ENCODE peak calls at places on chromosomes 12 and 14, in eight cellular contexts. P is tibial nerve, O is esophagus squamous epithelium, Z is lower leg skin, M is fibroblast of the aortic adventitia, G is heart left ventricle, K is IMR-90, X is SJSA1. A is an unnamed sample.
A peak's percentile ranks its signal among the peaks of the same experiment; 100 is the strongest.

GRCh38 chr12:108117163-108117849 is 11.8 kb upstream of the WSCD2 start:
- DNase-seq in K (no peak), Z (no peak), G (no peak), X (no peak), M (no peak), O (no peak), P (no peak), A (no peak)

GRCh38 chr12:85633491-85633890 is 202.7 kb downstream of the RASSF9 start:
- DNase-seq in P (no peak), X (no peak), O (no peak), K (no peak), Z (no peak), G (no peak), M (no peak), A (no peak)

GRCh38 chr14:81386379-81386778 is 13.7 kb downstream of the STON2 start:
- DNase-seq in P (no peak), O (no peak), G (no peak), Z (no peak), M (no peak), K (no peak), X (no peak), A (no peak)

GRCh38 chr14:21185506-21185905 is 29.6 kb upstream of the OR5AU1 start:
- DNase-seq in G (no peak), O (no peak), Z (no peak), P (no peak), M (no peak), X (no peak), K (no peak), A (no peak)

GRCh38 chr12:106297681-106298080 is 4.9 kb upstream of the TCP11L2 start:
- DNase-seq in G (no peak), P (no peak), Z (no peak), M (no peak), K (no peak), O (no peak), X (no peak), A (no peak)

GRCh38 chr12:44464180-44464579 is 411.9 kb downstream of the NELL2 start:
- DNase-seq in P (no peak), M (no peak), X (no peak), Z (no peak), K (no peak), G (no peak), O (no peak), A (no peak)

GRCh38 chr12:90515199-90516175 is 439.5 kb downstream of the CCER1 start:
- DNase-seq in X (no peak), Z (no peak), M (peak; percentile 50), O (no peak), K (peak; percentile 56), P (no peak), G (no peak), A (no peak)

GRCh38 chr14:93879362-93879983 is 47.7 kb upstream of the FAM181A start:
- DNase-seq in G (no peak), M (no peak), K (no peak), X (no peak), O (no peak), P (no peak), Z (no peak), A (no peak)

GRCh38 chr12:754238-754816 is 1.9 kb downstream of the WNK1 start:
- DNase-seq in Z (no peak), G (peak; percentile 54), K (no peak), M (peak; percentile 27), X (no peak), P (no peak), O (no peak), A (no peak)

GRCh38 chr12:58029260-58029659 is 87.9 kb downstream of the ATP23 start:
- DNase-seq in Z (no peak), X (no peak), K (no peak), O (no peak), M (no peak), G (no peak), P (no peak), A (no peak)

GRCh38 chr12:2879853-2880252 is 2.8 kb downstream of the RHNO1 start:
- DNase-seq in K (no peak), O (no peak), Z (no peak), M (no peak), G (no peak), P (no peak), X (no peak), A (no peak)

GRCh38 chr14:102917469-102918211 is 4.8 kb upstream of the AMN start:
- DNase-seq in Z (no peak), P (peak; percentile 41), M (peak; percentile 39), G (no peak), X (peak; percentile 63), O (no peak), K (peak; percentile 24), A (peak; percentile 25)

GRCh38 chr14:50040401-50040775 is 76.0 kb downstream of the VCPKMT start:
- DNase-seq in X (peak; percentile 51), P (no peak), G (no peak), M (peak; percentile 60), K (peak; percentile 86), O (no peak), Z (no peak), A (no peak)

GRCh38 chr14:104119700-104120251 is 18.6 kb upstream of the KIF26A start:
- DNase-seq in M (no peak), G (peak; percentile 35), X (no peak), K (no peak), P (no peak), Z (peak; percentile 80), O (no peak), A (no peak)

DNA sequence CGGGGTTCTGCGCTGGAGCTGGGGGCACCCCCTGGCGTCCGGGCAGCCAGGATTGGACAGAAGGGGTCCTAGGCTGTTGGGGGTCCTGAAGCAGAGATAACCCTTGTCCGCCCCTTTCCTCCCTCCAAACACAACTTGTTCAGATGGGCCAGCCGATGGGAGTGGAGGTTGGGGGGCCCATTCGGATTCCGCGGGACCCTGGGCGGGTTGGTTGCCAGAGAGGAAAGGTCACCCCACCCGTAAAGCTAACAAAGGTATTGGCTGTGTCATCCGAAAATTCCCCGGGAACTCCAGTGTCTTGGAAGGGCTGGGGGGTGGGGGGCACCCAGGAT is 1.3 kb downstream of the FAM222A start:
- DNase-seq in P (no peak), M (no peak), Z (no peak), K (no peak), G (no peak), O (no peak), X (no peak), A (no peak)
- H3K4me3 ChIP-seq in P (peak overlapping the region; percentile 53), M (no peak overlapping the region), Z (no peak overlapping the region), K (no peak overlapping the region), G (peak overlapping the region; percentile 72), O (peak overlapping the region; percentile 81), X (peak overlapping the region; percentile 62), A (peak overlapping the region; percentile 58)

GRCh38 chr12:93808169-93808899 is 131.2 kb downstream of the CRADD start:
- DNase-seq in M (no peak), G (no peak), Z (no peak), P (no peak), K (no peak), O (no peak), X (no peak), A (no peak)

GRCh38 chr12:93812616-93813015 is 135.4 kb downstream of the CRADD start:
- DNase-seq in K (no peak), G (no peak), M (peak; percentile 84), P (no peak), X (no peak), O (no peak), Z (no peak), A (no peak)

GRCh38 chr12:93818488-93819047 is 141.4 kb downstream of the CRADD start:
- DNase-seq in K (no peak), P (no peak), Z (no peak), X (no peak), M (no peak), O (no peak), G (no peak), A (no peak)

GRCh38 chr12:93813972-93814821 is 137.0 kb downstream of the CRADD start:
- DNase-seq in O (no peak), X (no peak), G (peak; percentile 79), K (peak; percentile 94), P (peak; percentile 70), Z (peak; percentile 93), M (peak; percentile 94), A (no peak)

GRCh38 chr12:93813181-93813580 is 136.0 kb downstream of the CRADD start:
- DNase-seq in G (no peak), O (no peak), K (no peak), Z (no peak), M (peak; percentile 97), X (no peak), P (no peak), A (no peak)
- H3K4me3 ChIP-seq in G (no peak overlapping the region), O (no peak overlapping the region), K (no peak overlapping the region), Z (no peak overlapping the region), M (no peak overlapping the region), X (no peak overlapping the region), P (no peak overlapping the region), A (no peak overlapping the region)

GRCh38 chr14:64544607-64545312 is 4.2 kb downstream of the HSPA2 start:
- DNase-seq in X (no peak), O (no peak), P (no peak), G (no peak), M (no peak), Z (no peak), K (peak; percentile 39), A (no peak)
- H3K4me3 ChIP-seq in X (no peak overlapping the region), O (peak overlapping the region; percentile 77), P (no peak overlapping the region), G (no peak overlapping the region), M (no peak overlapping the region), Z (no peak overlapping the region), K (no peak overlapping the region), A (no peak overlapping the region)

GRCh38 chr14:69571449-69571878 is 3.2 kb downstream of the CCDC177 start:
- DNase-seq in P (no peak), X (no peak), K (no peak), Z (no peak), M (no peak), O (no peak), G (peak; percentile 58), A (no peak)

GRCh38 chr14:69572634-69573135 is 2.0 kb downstream of the CCDC177 start:
- DNase-seq in P (no peak), M (no peak), X (no peak), K (no peak), O (no peak), Z (no peak), G (peak; percentile 60), A (no peak)

GRCh38 chr14:69570836-69571330 is 3.8 kb downstream of the CCDC177 start:
- DNase-seq in G (no peak), O (no peak), K (no peak), X (no peak), M (no peak), P (no peak), Z (no peak), A (no peak)

GRCh38 chr14:69573205-69573840 is 1.3 kb downstream of the CCDC177 start:
- DNase-seq in K (no peak), X (no peak), O (no peak), M (no peak), G (no peak), P (no peak), Z (no peak), A (no peak)

DNA sequence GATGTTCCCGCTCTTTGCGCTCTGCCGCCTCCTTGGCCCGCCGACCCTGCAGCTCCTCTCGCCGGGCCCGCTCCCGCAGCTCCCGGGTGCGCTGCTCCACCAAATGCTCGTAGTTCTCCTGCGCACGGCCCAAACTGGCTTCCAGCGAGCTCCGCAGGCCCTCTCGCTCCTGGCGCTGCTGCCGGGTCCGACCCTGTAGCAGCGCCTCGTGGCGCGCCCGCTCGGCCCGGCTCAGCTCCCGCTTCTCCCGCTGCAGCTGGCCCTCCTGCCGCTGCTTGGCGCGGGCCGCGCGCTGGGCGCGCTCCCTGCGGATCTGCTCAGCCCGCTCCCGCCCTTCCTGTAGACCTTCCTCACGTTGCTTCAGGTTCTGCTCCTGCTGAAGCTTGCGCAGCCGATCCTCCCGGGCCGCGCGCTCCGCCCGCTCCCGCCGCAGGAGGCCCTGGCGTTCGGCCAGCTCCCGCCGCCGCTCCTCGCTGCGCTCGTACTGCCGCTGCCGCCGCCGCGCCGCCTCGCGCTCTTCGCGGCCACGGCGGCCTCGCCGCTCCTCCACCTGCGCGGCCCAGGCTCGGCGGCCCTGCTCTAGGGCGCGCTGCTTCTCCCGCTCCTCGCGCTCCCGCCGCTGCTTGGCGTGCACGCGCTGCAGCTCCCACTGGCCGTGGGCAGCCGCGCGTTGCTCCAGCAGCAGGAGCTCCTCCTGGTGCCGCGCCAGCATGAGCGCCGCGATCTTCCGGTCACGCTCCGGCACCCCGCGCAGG is 2.6 kb downstream of the CCDC177 start:
- DNase-seq in K (peak; percentile 15), X (no peak), M (no peak), G (no peak), O (no peak), P (no peak), Z (no peak), A (peak; percentile 21)
- H3K4me3 ChIP-seq in K (peak overlapping the region; percentile 43), X (no peak overlapping the region), M (peak overlapping the region; percentile 48), G (peak overlapping the region; percentile 49), O (peak overlapping the region; percentile 66), P (peak overlapping the region; percentile 30), Z (peak overlapping the region; percentile 30), A (peak overlapping the region; percentile 6)

A was measured in HL-60.